ENCODE peak calls at places on chromosomes 3 and 15, in eight cellular contexts. L is A172; O is SK-N-DZ; G is germinal center; P is stimulated activated CD4-positive, alpha-beta T cell treated with anti-CD3 and anti-CD28 coated beads, Interleukin-12 subunit alpha, Interleukin-12 subunit beta, amount 100 ng/mL, for 4 hours; A is choroid plexus epithelial cell; C is AG09319; I is WTC11. N is an unnamed sample.

GRCh38 chr15:88701561-88702095 is 62.8 kb downstream of the ISG20 start:
- DNase-seq in L (no peak), O (no peak), G (peak; percentile 36), P (no peak), A (peak; percentile 5), C (no peak), I (peak; percentile 65), N (no peak)

GRCh38 chr15:48389701-48390143 is 58.5 kb downstream of the DUT start:
- DNase-seq in L (no peak), O (no peak), G (no peak), P (no peak), A (peak; percentile 62), C (no peak), I (no peak), N (peak; percentile 48)

GRCh38 chr3:98732239-98733054 is 30.7 kb upstream of the ST3GAL6 start:
- DNase-seq in L (peak; percentile 46), O (peak; percentile 75), G (peak; percentile 16), P (peak; percentile 6), A (peak; percentile 26), C (no peak), I (peak; percentile 65), N (peak; percentile 76)

GRCh38 chr3:31077021-31077601 is 182.7 kb upstream of the GADL1 start:
- DNase-seq in L (peak; percentile 99), O (no peak), G (no peak), P (peak; percentile 18), A (peak; percentile 75), C (peak; percentile 30), I (no peak), N (peak; percentile 60)

GRCh38 chr15:90619939-90620338 is 90.2 kb downstream of the CRTC3 start:
- DNase-seq in L (no peak), O (no peak), G (peak; percentile 42), P (no peak), A (no peak), C (no peak), I (no peak), N (no peak)

GRCh38 chr15:38482572-38482971 is 28.6 kb downstream of the FAM98B start:
- DNase-seq in L (no peak), O (no peak), G (no peak), P (no peak), A (no peak), C (no peak), I (no peak), N (no peak)

GRCh38 chr15:85296615-85297402 is 83.6 kb upstream of the AKAP13 start:
- DNase-seq in L (peak; percentile 80), O (peak; percentile 83), G (peak; percentile 80), P (peak; percentile 42), A (peak; percentile 91), C (peak; percentile 39), I (peak; percentile 43), N (peak; percentile 88)

GRCh38 chr15:84606653-84607120 is 5.9 kb downstream of the ZSCAN2 start:
- DNase-seq in L (no peak), O (no peak), G (no peak), P (no peak), A (no peak), C (no peak), I (no peak), N (no peak)

GRCh38 chr15:59543721-59544547 is 67.6 kb upstream of the GCNT3 start:
- DNase-seq in L (no peak), O (no peak), G (peak; percentile 34), P (no peak), A (no peak), C (no peak), I (no peak), N (no peak)

GRCh38 chr3:123861081-123861836 is 22.9 kb downstream of the MYLK start:
- DNase-seq in L (no peak), O (no peak), G (no peak), P (no peak), A (no peak), C (no peak), I (no peak), N (no peak)

GRCh38 chr3:42701371-42702065 is 1.1 kb downstream of the HHATL start:
- DNase-seq in L (peak; percentile 49), O (peak; percentile 16), G (peak; percentile 79), P (peak; percentile 52), A (peak; percentile 23), C (no peak), I (peak; percentile 82), N (peak; percentile 73)

GRCh38 chr15:95134306-95135100 is 903.1 kb downstream of the MCTP2 start:
- DNase-seq in L (no peak), O (no peak), G (no peak), P (no peak), A (no peak), C (no peak), I (no peak), N (no peak)

GRCh38 chr3:113947372-113948014 is at the start of gene ZDHHC23:
- DNase-seq in L (peak; percentile 53), O (peak; percentile 33), G (peak; percentile 84), P (peak; percentile 61), A (peak; percentile 58), C (no peak), I (peak; percentile 68), N (peak; percentile 77)